ENCODE peak calls at places on chromosome 16, in five cellular contexts. U, J, V, A and H are unnamed samples.

GRCh38 chr16:9970796-9971195 is 211.4 kb downstream of the GRIN2A start:
- DNase-seq in V (no peak), U (no peak), J (no peak), A (no peak), H (no peak)

GRCh38 chr16:81831722-81832126 is 52.6 kb downstream of the PLCG2 start:
- DNase-seq in U (peak), J (no peak), A (no peak), V (no peak), H (no peak)

GRCh38 chr16:49617710-49618330 is 238.1 kb downstream of the ZNF423 start:
- DNase-seq in U (peak), A (no peak), J (no peak), V (no peak), H (no peak)

GRCh38 chr16:83932955-83933673 is 19.9 kb upstream of the OSGIN1 start:
- DNase-seq in V (no peak), U (no peak), A (no peak), J (no peak), H (no peak)

GRCh38 chr16:82728901-82729300 is 102.1 kb downstream of the CDH13 start:
- DNase-seq in V (no peak), A (no peak), J (no peak), U (no peak), H (no peak)

GRCh38 chr16:27195941-27196595 is 7.3 kb upstream of the KDM8 start:
- DNase-seq in A (peak), U (no peak), J (no peak), V (no peak), H (no peak)

GRCh38 chr16:77499373-77500285 is 64.8 kb upstream of the ADAMTS18 start:
- DNase-seq in J (no peak), V (peak), U (peak), A (no peak), H (peak)

GRCh38 chr16:56343661-56344517 is 81.5 kb downstream of the AMFR start:
- DNase-seq in U (no peak), A (no peak), V (no peak), J (no peak), H (no peak)

GRCh38 chr16:19859166-19859565 is 25.5 kb downstream of the GPRC5B start:
- DNase-seq in U (no peak), A (no peak), J (no peak), V (no peak), H (no peak)

GRCh38 chr16:23296994-23297393 is 5.1 kb upstream of the SCNN1B start:
- DNase-seq in J (no peak), V (no peak), A (no peak), U (no peak), H (peak)

GRCh38 chr16:13453938-13454553 is 465.9 kb upstream of the ERCC4 start:
- DNase-seq in U (no peak), V (no peak), A (no peak), J (no peak), H (peak)